ENCODE peak calls at places on chromosomes 7 and 10, in six cellular contexts. H is GM13977, I is activated B cell treated with CpG ODN at 0.5 μM for 24 hours, X is brain microvascular endothelial cell, G is upper lobe of left lung, T is RWPE1. P is an unnamed sample.

GRCh38 chr7:28984631-28985030 is 26.5 kb upstream of the TRIL start:
- DNase-seq in H (no peak), I (no peak), X (peak), G (peak), T (peak), P (no peak)

GRCh38 chr10:11959966-11960365 is 82.6 kb downstream of the UPF2 start:
- DNase-seq in H (no peak), I (no peak), X (no peak), G (no peak), T (no peak), P (no peak)

GRCh38 chr10:23693398-23693797 is 254.5 kb downstream of the OTUD1 start:
- DNase-seq in H (no peak), I (no peak), X (no peak), G (no peak), T (no peak), P (no peak)

GRCh38 chr10:12628964-12629766 is 279.8 kb downstream of the CAMK1D start:
- DNase-seq in H (no peak), I (no peak), X (no peak), G (no peak), T (no peak), P (no peak)

GRCh38 chr7:8232999-8233847 is 28.7 kb downstream of the ICA1 start:
- DNase-seq in H (no peak), I (no peak), X (peak), G (no peak), T (no peak), P (no peak)

GRCh38 chr10:130809761-130810515 is 501.6 kb downstream of the TCERG1L start:
- DNase-seq in H (no peak), I (no peak), X (no peak), G (no peak), T (no peak), P (no peak)

GRCh38 chr10:93445097-93445960 is 36.8 kb downstream of the MYOF start:
- DNase-seq in H (no peak), I (no peak), X (peak), G (peak), T (peak), P (no peak)

GRCh38 chr7:36663481-36663880 is 60.8 kb downstream of the AOAH start:
- DNase-seq in H (no peak), I (no peak), X (no peak), G (no peak), T (no peak), P (no peak)

GRCh38 chr7:40500209-40500608 is 365.4 kb downstream of the SUGCT start:
- DNase-seq in H (no peak), I (no peak), X (no peak), G (no peak), T (no peak), P (no peak)

GRCh38 chr7:19116121-19117080 is 1.0 kb downstream of the TWIST1 start:
- DNase-seq in H (peak), I (no peak), X (peak), G (no peak), T (peak), P (no peak)

GRCh38 chr10:73876971-73877370 is 2.6 kb upstream of the CAMK2G start:
- DNase-seq in H (no peak), I (no peak), X (peak), G (no peak), T (no peak), P (no peak)

GRCh38 chr7:157485361-157485831 is 148.6 kb downstream of the DNAJB6 start:
- DNase-seq in H (no peak), I (no peak), X (no peak), G (no peak), T (no peak), P (no peak)

GRCh38 chr10:110651044-110651958 is 7.2 kb downstream of the RBM20 start:
- DNase-seq in H (peak), I (no peak), X (peak), G (no peak), T (no peak), P (no peak)

GRCh38 chr7:96127746-96128145 is 194.2 kb downstream of the SLC25A13 start:
- DNase-seq in H (no peak), I (no peak), X (no peak), G (no peak), T (no peak), P (no peak)

GRCh38 chr10:18618995-18619394 is 32.4 kb downstream of the NSUN6 start:
- DNase-seq in H (no peak), I (no peak), X (no peak), G (peak), T (no peak), P (no peak)

GRCh38 chr7:27151945-27152815 is at the start of gene HOXA3:
- DNase-seq in H (no peak), I (no peak), X (no peak), G (no peak), T (no peak), P (peak)

GRCh38 chr7:156735861-156736260 is 95.3 kb downstream of the RNF32 start:
- DNase-seq in H (no peak), I (no peak), X (no peak), G (no peak), T (no peak), P (no peak)

GRCh38 chr10:71770789-71771188 is 2.5 kb downstream of the VSIR start:
- DNase-seq in H (no peak), I (no peak), X (no peak), G (peak), T (no peak), P (peak)

GRCh38 chr7:26705567-26705966 is 158.8 kb downstream of the SKAP2 start:
- DNase-seq in H (no peak), I (no peak), X (peak), G (no peak), T (peak), P (no peak)

GRCh38 chr7:30469303-30469702 is 9.3 kb downstream of the NOD1 start:
- DNase-seq in H (no peak), I (no peak), X (peak), G (peak), T (peak), P (no peak)

GRCh38 chr10:115141254-115141653 is 48.1 kb downstream of the ATRNL1 start:
- DNase-seq in H (no peak), I (no peak), X (no peak), G (no peak), T (peak), P (no peak)

GRCh38 chr7:96996111-96996936 is 9.0 kb upstream of the DLX6 start:
- DNase-seq in H (peak), I (no peak), X (no peak), G (no peak), T (no peak), P (no peak)

GRCh38 chr7:139570119-139570518 is 46.6 kb downstream of the CLEC2L start:
- DNase-seq in H (no peak), I (no peak), X (no peak), G (no peak), T (no peak), P (no peak)

GRCh38 chr7:102377-102711 is 90.0 kb upstream of the FAM20C start:
- DNase-seq in H (no peak), I (no peak), X (no peak), G (no peak), T (no peak), P (no peak)

GRCh38 chr7:102828291-102828690 is 79.5 kb downstream of the FAM185A start:
- DNase-seq in H (no peak), I (no peak), X (no peak), G (no peak), T (no peak), P (no peak)

GRCh38 chr7:141842904-141843303 is 1.6 kb upstream of the PRSS37 start:
- DNase-seq in H (no peak), I (no peak), X (no peak), G (no peak), T (no peak), P (no peak)

GRCh38 chr7:26686448-26686981 is 177.9 kb downstream of the SKAP2 start:
- DNase-seq in H (no peak), I (no peak), X (no peak), G (no peak), T (no peak), P (no peak)

GRCh38 chr7:135795846-135796570 is 47.4 kb upstream of the FAM180A start:
- DNase-seq in H (no peak), I (no peak), X (no peak), G (no peak), T (no peak), P (no peak)

GRCh38 chr7:84372712-84373111 is 178.1 kb upstream of the SEMA3A start:
- DNase-seq in H (no peak), I (no peak), X (peak), G (no peak), T (no peak), P (no peak)

GRCh38 chr10:80137031-80137712 is 4.6 kb downstream of the PLAC9 start:
- DNase-seq in H (no peak), I (no peak), X (no peak), G (no peak), T (no peak), P (no peak)

GRCh38 chr10:61452229-61452651 is 941 bp downstream of the TMEM26 start:
- DNase-seq in H (no peak), I (no peak), X (no peak), G (no peak), T (no peak), P (no peak)

GRCh38 chr7:106038916-106039315 is 73.2 kb downstream of the SYPL1 start:
- DNase-seq in H (no peak), I (no peak), X (no peak), G (no peak), T (no peak), P (no peak)

GRCh38 chr10:90398551-90398950 is 459.3 kb downstream of the HTR7 start:
- DNase-seq in H (no peak), I (no peak), X (no peak), G (no peak), T (no peak), P (no peak)

GRCh38 chr10:451021-451471 is 238.4 kb downstream of the DIP2C start:
- DNase-seq in H (peak), I (no peak), X (no peak), G (no peak), T (no peak), P (no peak)

GRCh38 chr10:79399242-79399831 is 46.1 kb downstream of the ZCCHC24 start:
- DNase-seq in H (no peak), I (no peak), X (peak), G (peak), T (peak), P (no peak)

GRCh38 chr7:5708271-5708670 is 73.2 kb downstream of the RNF216 start:
- DNase-seq in H (no peak), I (no peak), X (no peak), G (no peak), T (no peak), P (no peak)

GRCh38 chr10:129191848-129192247 is 275.2 kb upstream of the MGMT start:
- DNase-seq in H (no peak), I (no peak), X (no peak), G (no peak), T (no peak), P (no peak)

GRCh38 chr10:112209534-112210200 is 26.1 kb upstream of the GPAM start:
- DNase-seq in H (no peak), I (no peak), X (no peak), G (no peak), T (peak), P (no peak)

GRCh38 chr7:123649956-123650355 is 5.7 kb upstream of the LMOD2 start:
- DNase-seq in H (no peak), I (no peak), X (peak), G (no peak), T (peak), P (no peak)

GRCh38 chr10:123537188-123537961 is 128.8 kb upstream of the GPR26 start:
- DNase-seq in H (no peak), I (no peak), X (no peak), G (no peak), T (no peak), P (no peak)
- TF ChIP-seq CTCF in H (no peak), I (no peak), X (no peak), G (no peak), T (no peak), P (no peak)

DNA sequence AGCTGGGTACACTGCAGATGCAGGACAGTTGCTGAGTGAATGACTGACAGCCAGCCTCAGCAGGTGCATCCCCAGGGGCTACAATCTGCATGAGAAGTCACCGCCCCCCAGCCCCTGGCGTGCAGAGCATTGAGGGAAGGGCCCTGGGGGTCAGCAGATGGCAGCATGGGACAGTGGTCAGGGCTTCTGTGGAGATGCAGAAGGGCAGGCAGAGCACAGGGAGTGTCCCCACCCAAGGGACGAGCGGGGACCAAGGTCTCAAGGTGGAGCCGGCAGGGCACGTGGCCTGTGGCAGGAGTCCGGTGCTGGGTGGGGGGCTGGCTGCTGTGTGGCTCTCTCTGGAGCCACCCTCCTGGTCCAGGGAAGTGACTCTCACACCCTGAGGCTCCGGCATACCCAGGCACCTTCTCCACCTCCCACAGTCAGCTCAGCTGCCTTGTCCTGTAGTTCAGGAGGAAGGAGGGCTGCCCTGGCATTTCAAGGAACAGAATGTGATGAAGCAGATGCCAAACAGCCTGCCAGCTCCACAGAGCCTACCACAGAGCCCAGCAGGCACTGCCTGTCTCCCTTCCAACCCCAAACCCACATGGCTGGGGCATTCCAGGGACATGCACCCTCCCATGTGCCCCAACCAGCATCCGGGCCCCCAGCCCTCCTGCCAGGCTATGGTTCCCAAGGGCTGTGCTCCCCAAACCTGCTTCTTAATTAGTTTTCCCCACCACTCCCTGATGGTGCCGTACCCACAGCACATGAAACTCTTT is 114.5 kb downstream of the TMEM130 start:
- DNase-seq in H (peak), I (no peak), X (no peak), G (no peak), T (no peak), P (no peak)
- TF ChIP-seq CTCF in H (no peak), I (no peak), X (no peak), G (no peak), T (no peak), P (no peak)

GRCh38 chr7:130814753-130815152 is 80.7 kb upstream of the KLF14 start:
- DNase-seq in H (no peak), I (no peak), X (peak), G (no peak), T (no peak), P (no peak)
- TF ChIP-seq CTCF in H (peak), I (no peak), X (peak), G (no peak), T (peak), P (peak)

GRCh38 chr10:50554995-50555568 is 68.7 kb downstream of the SGMS1 start:
- DNase-seq in H (no peak), I (no peak), X (peak), G (no peak), T (no peak), P (no peak)
- TF ChIP-seq CTCF in H (peak), I (no peak), X (peak), G (no peak), T (no peak), P (no peak)

GRCh38 chr7:153381275-153382119 is 621.9 kb downstream of the ACTR3B start:
- DNase-seq in H (peak), I (no peak), X (no peak), G (peak), T (no peak), P (no peak)
- TF ChIP-seq CTCF in H (peak), I (no peak), X (peak), G (peak), T (no peak), P (peak)

GRCh38 chr10:121664671-121665070 is 66.4 kb upstream of the FGFR2 start:
- DNase-seq in H (no peak), I (no peak), X (no peak), G (no peak), T (no peak), P (no peak)

GRCh38 chr10:121661451-121661851 is 63.2 kb upstream of the FGFR2 start:
- DNase-seq in H (no peak), I (no peak), X (no peak), G (no peak), T (no peak), P (no peak)

GRCh38 chr10:121662531-121662930 is 64.3 kb upstream of the FGFR2 start:
- DNase-seq in H (no peak), I (no peak), X (no peak), G (no peak), T (no peak), P (no peak)

GRCh38 chr10:121665809-121666208 is 67.6 kb upstream of the FGFR2 start:
- DNase-seq in H (no peak), I (no peak), X (no peak), G (no peak), T (no peak), P (no peak)

DNA sequence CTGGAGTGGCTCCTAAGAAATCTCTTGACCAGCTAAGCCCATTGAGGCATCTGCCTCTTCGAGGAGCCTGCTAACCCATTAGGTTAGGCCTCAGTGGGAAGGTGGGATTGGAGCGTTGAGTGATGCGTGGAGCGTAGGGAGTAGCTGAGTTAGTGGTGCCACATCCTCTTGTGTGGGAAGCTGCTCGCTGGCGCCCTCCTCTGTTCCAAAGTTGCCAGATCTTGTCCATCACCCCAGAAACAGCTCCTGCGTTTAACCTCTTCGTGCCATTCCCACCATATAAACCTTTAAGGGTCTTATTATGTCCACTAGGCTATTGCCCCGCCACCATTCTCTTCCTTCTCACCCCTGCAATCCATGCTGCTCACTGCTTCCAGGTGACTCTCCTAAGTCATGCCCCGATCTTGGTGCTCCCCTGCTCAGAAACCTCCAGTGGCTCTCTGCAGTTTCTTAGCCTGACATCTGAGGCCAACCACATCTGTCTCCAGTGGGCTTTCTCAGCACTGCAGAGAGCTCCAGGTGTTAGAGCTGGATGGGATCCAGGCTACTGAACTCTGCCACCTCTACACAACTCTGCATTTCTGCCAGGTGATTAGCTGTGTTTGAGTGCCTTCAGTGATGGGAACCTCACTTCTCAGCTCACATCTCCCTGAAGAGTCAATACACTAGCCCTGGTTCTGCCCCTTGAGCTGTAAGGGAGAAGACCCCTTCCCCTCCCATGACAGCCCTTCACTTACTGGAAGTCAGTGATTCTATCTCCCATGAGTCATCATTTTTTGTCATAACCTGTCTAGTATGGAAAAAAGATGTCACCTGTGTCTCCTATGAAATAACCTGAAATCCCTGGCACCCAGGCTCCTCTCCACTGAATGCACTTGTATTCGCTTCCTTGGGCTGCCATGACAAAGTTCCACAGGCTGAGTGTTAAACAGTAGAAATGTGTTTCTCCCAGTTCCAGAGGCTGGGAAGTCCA is 65.0 kb upstream of the FGFR2 start:
- DNase-seq in H (no peak), I (no peak), X (no peak), G (no peak), T (no peak), P (no peak)
- TF ChIP-seq CTCF in H (peak), I (no peak), X (no peak), G (no peak), T (no peak), P (no peak)

DNA sequence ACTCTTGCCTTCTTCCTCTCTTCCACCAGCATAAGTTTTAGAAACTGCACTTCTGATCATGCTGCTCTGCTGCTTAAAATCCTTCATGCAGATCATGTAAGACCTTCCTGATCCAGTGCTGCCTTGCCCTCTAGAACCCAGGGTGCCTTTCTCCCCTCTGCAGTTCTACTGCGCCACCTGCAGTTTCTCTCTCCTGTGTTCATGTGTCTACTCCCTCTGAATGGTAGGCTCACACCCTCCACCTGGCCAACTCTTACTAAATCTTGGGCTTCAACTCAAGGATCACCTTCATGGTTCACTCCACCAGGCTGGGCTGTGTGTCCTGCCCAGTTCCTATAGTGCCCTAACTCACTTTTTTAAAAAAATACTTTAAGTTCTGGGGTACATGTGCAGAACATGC is 174.6 kb upstream of the ITGB1 start:
- DNase-seq in H (no peak), I (no peak), X (no peak), G (no peak), T (no peak), P (no peak)
- TF ChIP-seq CTCF in H (no peak), I (no peak), X (peak), G (no peak), T (no peak), P (no peak)

DNA sequence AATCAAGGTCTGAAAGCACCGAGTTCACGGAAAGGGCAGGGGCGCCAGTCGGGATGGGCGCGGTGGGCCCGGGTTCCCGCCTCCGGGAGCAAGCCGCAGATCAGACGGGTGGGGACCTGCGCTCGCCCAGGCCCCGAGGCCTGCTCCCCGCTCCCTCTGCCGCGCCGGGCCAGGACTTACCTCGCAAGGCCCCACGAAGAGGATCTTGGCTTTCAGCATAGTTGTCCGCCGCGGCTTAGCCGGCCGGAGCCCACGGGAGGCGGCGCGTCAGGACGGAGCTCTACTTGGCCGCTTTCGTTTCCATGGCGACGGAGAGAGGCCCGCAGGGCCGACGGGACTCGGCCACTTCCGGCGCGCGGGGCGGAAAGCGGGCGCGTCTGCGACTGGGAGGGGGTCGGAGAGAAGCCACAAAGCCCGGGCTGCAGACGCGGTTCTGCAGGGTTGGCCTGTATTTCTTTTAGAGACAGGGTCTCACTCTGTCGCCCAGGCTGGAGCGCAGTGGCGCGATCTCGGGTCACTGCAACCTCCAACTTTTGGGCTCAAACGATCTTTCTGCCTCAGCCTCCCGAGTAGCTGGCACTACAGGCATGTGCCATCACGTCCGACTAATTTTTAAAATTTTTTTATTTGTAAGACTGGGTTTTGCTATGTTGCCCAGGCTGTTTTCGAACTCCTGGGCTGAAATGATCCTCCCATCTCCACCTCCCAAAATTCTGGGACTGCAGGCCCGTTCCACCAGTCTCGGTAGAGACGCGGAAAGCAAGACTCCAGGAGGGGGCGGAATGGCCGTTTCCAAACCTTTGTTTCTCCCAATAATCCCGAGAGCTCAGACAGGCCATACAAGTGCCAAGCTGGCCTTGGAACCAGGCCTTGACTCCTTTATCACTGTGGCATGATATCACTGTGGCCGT is at the start of gene IFT22:
- DNase-seq in H (peak), I (peak), X (peak), G (peak), T (peak), P (peak)
- TF ChIP-seq CTCF in H (peak), I (no peak), X (peak), G (no peak), T (peak), P (no peak)

P was measured in CD14-positive monocyte.